ENCODE peak calls at places on chromosomes 7 and 10, in five cellular contexts. One of them, this sample, is unnamed.

GRCh38 chr10:24360286-24361127 is 151.6 kb downstream of the KIAA1217 start:
- DNase-seq in stimulated activated CD4-positive, alpha-beta T cell treated with anti-CD3 and anti-CD28 coated beads, Interleukin-4, amount 100 ng/mL, for 4 hours: peak
- DNase-seq in astrocyte of the spinal cord: peak
- DNase-seq in HTR-8/SVneo: peak
- DNase-seq in heart right ventricle: peak
- DNase-seq in this sample: peak

GRCh38 chr10:12978885-12979284 is 22.6 kb downstream of the CCDC3 start:
- DNase-seq in astrocyte of the spinal cord: no peak
- DNase-seq in stimulated activated CD4-positive, alpha-beta T cell treated with anti-CD3 and anti-CD28 coated beads, Interleukin-4, amount 100 ng/mL, for 4 hours: no peak
- DNase-seq in HTR-8/SVneo: no peak
- DNase-seq in heart right ventricle: no peak
- DNase-seq in this sample: no peak

GRCh38 chr10:129704786-129705525 is 237.9 kb downstream of the MGMT start:
- DNase-seq in stimulated activated CD4-positive, alpha-beta T cell treated with anti-CD3 and anti-CD28 coated beads, Interleukin-4, amount 100 ng/mL, for 4 hours: no peak
- DNase-seq in HTR-8/SVneo: no peak
- DNase-seq in astrocyte of the spinal cord: no peak
- DNase-seq in heart right ventricle: no peak
- DNase-seq in this sample: peak

GRCh38 chr7:18356195-18356645 is 139.3 kb upstream of the HDAC9 start:
- DNase-seq in stimulated activated CD4-positive, alpha-beta T cell treated with anti-CD3 and anti-CD28 coated beads, Interleukin-4, amount 100 ng/mL, for 4 hours: no peak
- DNase-seq in heart right ventricle: no peak
- DNase-seq in astrocyte of the spinal cord: peak
- DNase-seq in HTR-8/SVneo: peak
- DNase-seq in this sample: peak

GRCh38 chr10:121695731-121696464 is 97.7 kb upstream of the FGFR2 start:
- DNase-seq in heart right ventricle: no peak
- DNase-seq in astrocyte of the spinal cord: no peak
- DNase-seq in HTR-8/SVneo: no peak
- DNase-seq in stimulated activated CD4-positive, alpha-beta T cell treated with anti-CD3 and anti-CD28 coated beads, Interleukin-4, amount 100 ng/mL, for 4 hours: no peak
- DNase-seq in this sample: no peak

GRCh38 chr7:155576900-155577508 is 30.6 kb upstream of the CNPY1 start:
- DNase-seq in HTR-8/SVneo: no peak
- DNase-seq in heart right ventricle: no peak
- DNase-seq in stimulated activated CD4-positive, alpha-beta T cell treated with anti-CD3 and anti-CD28 coated beads, Interleukin-4, amount 100 ng/mL, for 4 hours: no peak
- DNase-seq in astrocyte of the spinal cord: no peak
- DNase-seq in this sample: no peak

GRCh38 chr7:102874166-102874829 is 38.5 kb upstream of the LRRC17 start:
- DNase-seq in astrocyte of the spinal cord: peak
- DNase-seq in stimulated activated CD4-positive, alpha-beta T cell treated with anti-CD3 and anti-CD28 coated beads, Interleukin-4, amount 100 ng/mL, for 4 hours: no peak
- DNase-seq in HTR-8/SVneo: peak
- DNase-seq in heart right ventricle: no peak
- DNase-seq in this sample: peak

GRCh38 chr10:20670569-20670968 is 226.5 kb downstream of the NEBL start:
- DNase-seq in HTR-8/SVneo: no peak
- DNase-seq in heart right ventricle: no peak
- DNase-seq in stimulated activated CD4-positive, alpha-beta T cell treated with anti-CD3 and anti-CD28 coated beads, Interleukin-4, amount 100 ng/mL, for 4 hours: no peak
- DNase-seq in astrocyte of the spinal cord: no peak
- DNase-seq in this sample: no peak

GRCh38 chr10:128792426-128793140 is 666.4 kb upstream of the MKI67 start:
- DNase-seq in heart right ventricle: no peak
- DNase-seq in stimulated activated CD4-positive, alpha-beta T cell treated with anti-CD3 and anti-CD28 coated beads, Interleukin-4, amount 100 ng/mL, for 4 hours: no peak
- DNase-seq in astrocyte of the spinal cord: no peak
- DNase-seq in HTR-8/SVneo: no peak
- DNase-seq in this sample: no peak

GRCh38 chr7:98085674-98086073 is 21.0 kb upstream of the LMTK2 start:
- DNase-seq in HTR-8/SVneo: no peak
- DNase-seq in astrocyte of the spinal cord: no peak
- DNase-seq in heart right ventricle: no peak
- DNase-seq in stimulated activated CD4-positive, alpha-beta T cell treated with anti-CD3 and anti-CD28 coated beads, Interleukin-4, amount 100 ng/mL, for 4 hours: no peak
- DNase-seq in this sample: no peak

GRCh38 chr7:6436385-6436685 is 11.4 kb downstream of the DAGLB start:
- DNase-seq in stimulated activated CD4-positive, alpha-beta T cell treated with anti-CD3 and anti-CD28 coated beads, Interleukin-4, amount 100 ng/mL, for 4 hours: no peak
- DNase-seq in heart right ventricle: no peak
- DNase-seq in HTR-8/SVneo: no peak
- DNase-seq in astrocyte of the spinal cord: no peak
- DNase-seq in this sample: no peak

GRCh38 chr7:137716061-137716460 is 130.7 kb downstream of the DGKI start:
- DNase-seq in heart right ventricle: no peak
- DNase-seq in stimulated activated CD4-positive, alpha-beta T cell treated with anti-CD3 and anti-CD28 coated beads, Interleukin-4, amount 100 ng/mL, for 4 hours: no peak
- DNase-seq in astrocyte of the spinal cord: no peak
- DNase-seq in HTR-8/SVneo: no peak
- DNase-seq in this sample: no peak

GRCh38 chr7:3140834-3141233 is 97.2 kb upstream of the CARD11 start:
- DNase-seq in HTR-8/SVneo: no peak
- DNase-seq in heart right ventricle: no peak
- DNase-seq in stimulated activated CD4-positive, alpha-beta T cell treated with anti-CD3 and anti-CD28 coated beads, Interleukin-4, amount 100 ng/mL, for 4 hours: no peak
- DNase-seq in astrocyte of the spinal cord: no peak
- DNase-seq in this sample: no peak

GRCh38 chr7:30164567-30164966 is 29.8 kb downstream of the MTURN start:
- DNase-seq in heart right ventricle: no peak
- DNase-seq in HTR-8/SVneo: peak
- DNase-seq in astrocyte of the spinal cord: peak
- DNase-seq in stimulated activated CD4-positive, alpha-beta T cell treated with anti-CD3 and anti-CD28 coated beads, Interleukin-4, amount 100 ng/mL, for 4 hours: no peak
- DNase-seq in this sample: peak

GRCh38 chr7:107203607-107204006 is 34.8 kb downstream of the HBP1 start:
- DNase-seq in heart right ventricle: no peak
- DNase-seq in astrocyte of the spinal cord: no peak
- DNase-seq in HTR-8/SVneo: no peak
- DNase-seq in stimulated activated CD4-positive, alpha-beta T cell treated with anti-CD3 and anti-CD28 coated beads, Interleukin-4, amount 100 ng/mL, for 4 hours: no peak
- DNase-seq in this sample: no peak

GRCh38 chr10:93342346-93342745 is 139.8 kb downstream of the MYOF start:
- DNase-seq in heart right ventricle: no peak
- DNase-seq in stimulated activated CD4-positive, alpha-beta T cell treated with anti-CD3 and anti-CD28 coated beads, Interleukin-4, amount 100 ng/mL, for 4 hours: no peak
- DNase-seq in HTR-8/SVneo: no peak
- DNase-seq in astrocyte of the spinal cord: no peak
- DNase-seq in this sample: no peak

GRCh38 chr7:29987821-29988317 is 1.7 kb downstream of the SCRN1 start:
- DNase-seq in heart right ventricle: no peak
- DNase-seq in astrocyte of the spinal cord: peak
- DNase-seq in HTR-8/SVneo: peak
- DNase-seq in stimulated activated CD4-positive, alpha-beta T cell treated with anti-CD3 and anti-CD28 coated beads, Interleukin-4, amount 100 ng/mL, for 4 hours: no peak
- DNase-seq in this sample: peak

GRCh38 chr10:18401416-18402195 is 249.8 kb downstream of the NSUN6 start:
- DNase-seq in HTR-8/SVneo: no peak
- DNase-seq in astrocyte of the spinal cord: no peak
- DNase-seq in heart right ventricle: no peak
- DNase-seq in stimulated activated CD4-positive, alpha-beta T cell treated with anti-CD3 and anti-CD28 coated beads, Interleukin-4, amount 100 ng/mL, for 4 hours: no peak
- DNase-seq in this sample: no peak

GRCh38 chr10:99658622-99659030 is 683 bp upstream of the ENTPD7 start:
- DNase-seq in heart right ventricle: peak
- DNase-seq in stimulated activated CD4-positive, alpha-beta T cell treated with anti-CD3 and anti-CD28 coated beads, Interleukin-4, amount 100 ng/mL, for 4 hours: peak
- DNase-seq in astrocyte of the spinal cord: peak
- DNase-seq in HTR-8/SVneo: no peak
- DNase-seq in this sample: peak

GRCh38 chr7:74356589-74357315 is 67.5 kb downstream of the CLIP2 start:
- DNase-seq in HTR-8/SVneo: peak
- DNase-seq in astrocyte of the spinal cord: no peak
- DNase-seq in heart right ventricle: no peak
- DNase-seq in stimulated activated CD4-positive, alpha-beta T cell treated with anti-CD3 and anti-CD28 coated beads, Interleukin-4, amount 100 ng/mL, for 4 hours: no peak
- DNase-seq in this sample: no peak

This sample was measured in GM03348.